ENCODE peak calls at places on chromosomes 3 and 15, in six cellular contexts. K is SIG-M5, B is A172, E is Right ventricle myocardium superior, W is AG09319, Q is ovary. Y is an unnamed sample.

GRCh38 chr3:25120666-25121065 is 307.4 kb upstream of the RARB start:
- DNase-seq in K (no peak), B (no peak), E (no peak), W (no peak), Q (no peak), Y (no peak)

GRCh38 chr3:62954579-62954978 is 79.4 kb upstream of the CADPS start:
- DNase-seq in K (no peak), B (no peak), E (no peak), W (no peak), Q (no peak), Y (no peak)

GRCh38 chr3:50194903-50195500 is 3.6 kb downstream of the GNAT1 start:
- DNase-seq in K (no peak), B (no peak), E (no peak), W (no peak), Q (no peak), Y (no peak)

GRCh38 chr15:82140859-82141258 is 95.0 kb upstream of the MEX3B start:
- DNase-seq in K (no peak), B (no peak), E (no peak), W (no peak), Q (no peak), Y (peak)

GRCh38 chr3:179842061-179842460 is 189.2 kb downstream of the USP13 start:
- DNase-seq in K (no peak), B (no peak), E (no peak), W (no peak), Q (no peak), Y (no peak)

GRCh38 chr3:145395421-145395820 is 765.6 kb downstream of the PLOD2 start:
- DNase-seq in K (no peak), B (no peak), E (no peak), W (no peak), Q (no peak), Y (no peak)

GRCh38 chr3:71493372-71493771 is 90.2 kb downstream of the FOXP1 start:
- DNase-seq in K (no peak), B (no peak), E (no peak), W (no peak), Q (no peak), Y (no peak)

GRCh38 chr3:3998140-3998977 is 199.1 kb downstream of the LRRN1 start:
- DNase-seq in K (no peak), B (peak), E (no peak), W (no peak), Q (no peak), Y (peak)

GRCh38 chr3:9172851-9173320 is 76.6 kb downstream of the SRGAP3 start:
- DNase-seq in K (no peak), B (no peak), E (no peak), W (no peak), Q (peak), Y (no peak)

GRCh38 chr3:36714343-36714742 is 50.0 kb downstream of the DCLK3 start:
- DNase-seq in K (no peak), B (peak), E (no peak), W (no peak), Q (no peak), Y (no peak)

GRCh38 chr3:113211370-113212154 is at the start of gene BOC:
- DNase-seq in K (no peak), B (peak), E (no peak), W (no peak), Q (peak), Y (peak)

GRCh38 chr15:89442671-89443307 is 53.6 kb downstream of the RHCG start:
- DNase-seq in K (no peak), B (peak), E (no peak), W (no peak), Q (no peak), Y (no peak)

GRCh38 chr3:132029182-132029902 is 5.5 kb downstream of the CPNE4 start:
- DNase-seq in K (no peak), B (peak), E (peak), W (peak), Q (peak), Y (peak)